ENCODE peak calls at places on chromosomes 13 and 19, in ten cellular contexts. One of them, this sample, is unnamed.

GRCh38 chr19:40907968-40908735 is 26.1 kb upstream of the CYP2A7 start:
- DNase-seq in astrocyte of the spinal cord: no peak
- DNase-seq in stimulated activated CD4-positive, alpha-beta T cell treated with anti-CD3 and anti-CD28 coated beads, TNF-alpha, amount 100 ng/mL, for 48 hours: no peak
- DNase-seq in cardiac muscle cell: no peak
- DNase-seq in mesothelial cell of epicardium: no peak
- DNase-seq in AG09319: no peak
- DNase-seq in renal cortical epithelial cell: no peak
- DNase-seq in EL: no peak
- DNase-seq in ELR: no peak
- DNase-seq in ELF-1: no peak
- DNase-seq in this sample: no peak

GRCh38 chr19:16297575-16298178 is 26.9 kb upstream of the KLF2 start:
- DNase-seq in astrocyte of the spinal cord: no peak
- DNase-seq in stimulated activated CD4-positive, alpha-beta T cell treated with anti-CD3 and anti-CD28 coated beads, TNF-alpha, amount 100 ng/mL, for 48 hours: no peak
- DNase-seq in cardiac muscle cell: no peak
- DNase-seq in mesothelial cell of epicardium: no peak
- DNase-seq in AG09319: no peak
- DNase-seq in renal cortical epithelial cell: no peak
- DNase-seq in EL: no peak
- DNase-seq in ELR: no peak
- DNase-seq in ELF-1: no peak
- DNase-seq in this sample: no peak

GRCh38 chr13:102295316-102296048 is 106.4 kb downstream of the FGF14 start:
- DNase-seq in astrocyte of the spinal cord: peak; percentile 36
- DNase-seq in stimulated activated CD4-positive, alpha-beta T cell treated with anti-CD3 and anti-CD28 coated beads, TNF-alpha, amount 100 ng/mL, for 48 hours: no peak
- DNase-seq in cardiac muscle cell: no peak
- DNase-seq in mesothelial cell of epicardium: no peak
- DNase-seq in AG09319: peak; percentile 4
- DNase-seq in renal cortical epithelial cell: peak; percentile 54
- DNase-seq in EL: no peak
- DNase-seq in ELR: peak; percentile 2
- DNase-seq in ELF-1: no peak
- DNase-seq in this sample: peak; percentile 34

GRCh38 chr19:15371786-15372380 is 7.7 kb downstream of the AKAP8 start:
- DNase-seq in astrocyte of the spinal cord: no peak
- DNase-seq in stimulated activated CD4-positive, alpha-beta T cell treated with anti-CD3 and anti-CD28 coated beads, TNF-alpha, amount 100 ng/mL, for 48 hours: no peak
- DNase-seq in cardiac muscle cell: no peak
- DNase-seq in mesothelial cell of epicardium: no peak
- DNase-seq in AG09319: no peak
- DNase-seq in renal cortical epithelial cell: no peak
- DNase-seq in EL: no peak
- DNase-seq in ELR: no peak
- DNase-seq in ELF-1: no peak
- DNase-seq in this sample: no peak

GRCh38 chr13:45143346-45143751 is 23.0 kb downstream of the GTF2F2 start:
- DNase-seq in astrocyte of the spinal cord: no peak
- DNase-seq in stimulated activated CD4-positive, alpha-beta T cell treated with anti-CD3 and anti-CD28 coated beads, TNF-alpha, amount 100 ng/mL, for 48 hours: no peak
- DNase-seq in cardiac muscle cell: no peak
- DNase-seq in mesothelial cell of epicardium: no peak
- DNase-seq in AG09319: no peak
- DNase-seq in renal cortical epithelial cell: no peak
- DNase-seq in EL: no peak
- DNase-seq in ELR: peak; percentile 61
- DNase-seq in ELF-1: no peak
- DNase-seq in this sample: peak; percentile 16

GRCh38 chr13:83906240-83906820 is 24.1 kb upstream of the SLITRK1 start:
- DNase-seq in astrocyte of the spinal cord: no peak
- DNase-seq in stimulated activated CD4-positive, alpha-beta T cell treated with anti-CD3 and anti-CD28 coated beads, TNF-alpha, amount 100 ng/mL, for 48 hours: no peak
- DNase-seq in cardiac muscle cell: no peak
- DNase-seq in mesothelial cell of epicardium: no peak
- DNase-seq in AG09319: no peak
- DNase-seq in renal cortical epithelial cell: no peak
- DNase-seq in EL: no peak
- DNase-seq in ELR: no peak
- DNase-seq in ELF-1: no peak
- DNase-seq in this sample: no peak

GRCh38 chr19:16372065-16372915 is 47.7 kb downstream of the KLF2 start:
- DNase-seq in astrocyte of the spinal cord: no peak
- DNase-seq in stimulated activated CD4-positive, alpha-beta T cell treated with anti-CD3 and anti-CD28 coated beads, TNF-alpha, amount 100 ng/mL, for 48 hours: no peak
- DNase-seq in cardiac muscle cell: no peak
- DNase-seq in mesothelial cell of epicardium: no peak
- DNase-seq in AG09319: no peak
- DNase-seq in renal cortical epithelial cell: no peak
- DNase-seq in EL: no peak
- DNase-seq in ELR: no peak
- DNase-seq in ELF-1: no peak
- DNase-seq in this sample: no peak

GRCh38 chr13:51034906-51035305 is 76.2 kb downstream of the C13orf42 start:
- DNase-seq in astrocyte of the spinal cord: no peak
- DNase-seq in stimulated activated CD4-positive, alpha-beta T cell treated with anti-CD3 and anti-CD28 coated beads, TNF-alpha, amount 100 ng/mL, for 48 hours: no peak
- DNase-seq in cardiac muscle cell: no peak
- DNase-seq in mesothelial cell of epicardium: no peak
- DNase-seq in AG09319: no peak
- DNase-seq in renal cortical epithelial cell: no peak
- DNase-seq in EL: no peak
- DNase-seq in ELR: no peak
- DNase-seq in ELF-1: no peak
- DNase-seq in this sample: peak; percentile 6